ENCODE peak calls at places on chromosome 11, in five cellular contexts. One of them, this sample, is unnamed.

GRCh38 chr11:126968915-126969314 is 31.7 kb downstream of the KIRREL3 start:
- DNase-seq in IMR-90: peak
- DNase-seq in HCT116: no peak
- DNase-seq in HepG2: no peak
- DNase-seq in mammary epithelial cell: no peak
- DNase-seq in this sample: no peak

GRCh38 chr11:30789270-30789669 is 203.1 kb upstream of the MPPED2 start:
- DNase-seq in IMR-90: peak
- DNase-seq in HCT116: no peak
- DNase-seq in HepG2: no peak
- DNase-seq in mammary epithelial cell: no peak
- DNase-seq in this sample: no peak

GRCh38 chr11:2271327-2272240 is 1.2 kb upstream of the ASCL2 start:
- DNase-seq in IMR-90: no peak
- DNase-seq in HCT116: no peak
- DNase-seq in HepG2: no peak
- DNase-seq in mammary epithelial cell: no peak
- DNase-seq in this sample: peak

GRCh38 chr11:71490044-71490730 is 36.9 kb upstream of the KRTAP5-7 start:
- DNase-seq in IMR-90: no peak
- DNase-seq in HCT116: no peak
- DNase-seq in HepG2: no peak
- DNase-seq in mammary epithelial cell: no peak
- DNase-seq in this sample: no peak

GRCh38 chr11:1260620-1261019 is 37.8 kb downstream of the MUC5B start:
- DNase-seq in IMR-90: no peak
- DNase-seq in HCT116: no peak
- DNase-seq in HepG2: no peak
- DNase-seq in mammary epithelial cell: no peak
- DNase-seq in this sample: no peak

GRCh38 chr11:72676874-72677341 is 2.7 kb upstream of the PDE2A start:
- DNase-seq in IMR-90: peak
- DNase-seq in HCT116: no peak
- DNase-seq in HepG2: peak
- DNase-seq in mammary epithelial cell: peak
- DNase-seq in this sample: peak

GRCh38 chr11:36421546-36422155 is 88.4 kb downstream of the TRAF6 start:
- DNase-seq in IMR-90: peak
- DNase-seq in HCT116: no peak
- DNase-seq in HepG2: no peak
- DNase-seq in mammary epithelial cell: no peak
- DNase-seq in this sample: no peak

GRCh38 chr11:66275984-66276612 is 1.9 kb upstream of the CNIH2 start:
- DNase-seq in IMR-90: no peak
- DNase-seq in HCT116: no peak
- DNase-seq in HepG2: no peak
- DNase-seq in mammary epithelial cell: no peak
- DNase-seq in this sample: no peak

GRCh38 chr11:116193321-116194114 is 579.3 kb downstream of the BUD13 start:
- DNase-seq in IMR-90: peak
- DNase-seq in HCT116: no peak
- DNase-seq in HepG2: peak
- DNase-seq in mammary epithelial cell: peak
- DNase-seq in this sample: no peak

GRCh38 chr11:65066805-65067291 is 8.5 kb upstream of the NAALADL1 start:
- DNase-seq in IMR-90: no peak
- DNase-seq in HCT116: no peak
- DNase-seq in HepG2: no peak
- DNase-seq in mammary epithelial cell: no peak
- DNase-seq in this sample: peak
- H3K27ac ChIP-seq in IMR-90: no peak
- H3K27ac ChIP-seq in HCT116: no peak
- H3K27ac ChIP-seq in HepG2: peak
- H3K27ac ChIP-seq in mammary epithelial cell: no peak
- H3K27ac ChIP-seq in this sample: no peak

DNA sequence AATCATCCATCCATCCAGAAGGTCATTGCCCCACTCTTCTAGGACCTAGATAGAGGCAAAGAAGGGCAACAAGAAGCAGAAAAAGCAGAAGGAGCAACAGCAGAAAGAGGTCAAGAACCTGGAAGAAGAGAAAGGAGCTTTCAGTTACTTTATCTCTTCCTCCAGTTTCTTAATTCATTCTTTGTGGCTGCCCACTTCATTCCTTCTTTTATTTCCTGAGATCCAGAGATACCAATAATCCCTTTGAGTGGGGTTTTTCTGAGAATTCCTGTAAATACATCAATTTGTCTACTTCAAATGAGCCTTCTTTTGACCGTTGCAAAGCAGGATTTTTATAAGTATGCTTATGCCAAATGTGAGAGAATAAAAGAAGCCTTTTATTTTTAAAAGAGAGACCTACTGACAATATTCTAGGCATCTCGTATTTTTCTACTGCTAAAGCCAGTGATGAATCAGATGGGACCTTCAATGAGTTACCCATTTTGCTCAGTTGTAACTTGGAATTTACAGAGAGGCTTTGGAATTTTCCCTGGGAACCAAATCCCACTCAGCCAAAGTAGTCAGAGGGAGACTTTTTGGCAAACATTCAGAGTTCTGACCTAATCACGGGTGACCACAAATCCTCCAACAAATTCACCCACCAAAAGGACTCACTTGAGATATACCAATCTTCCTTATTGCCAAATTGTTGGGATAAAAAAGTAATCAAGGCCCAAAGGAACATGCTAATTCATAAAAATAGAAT is 54.9 kb downstream of the ZC3H12C start:
- DNase-seq in IMR-90: peak
- DNase-seq in HCT116: peak
- DNase-seq in HepG2: no peak
- DNase-seq in mammary epithelial cell: peak
- DNase-seq in this sample: peak
- H2AFZ ChIP-seq in IMR-90: no peak
- H2AFZ ChIP-seq in HCT116: no peak
- H2AFZ ChIP-seq in HepG2: no peak
- H2AFZ ChIP-seq in mammary epithelial cell: no peak
- H2AFZ ChIP-seq in this sample: no peak

GRCh38 chr11:59144096-59144495 is 1.4 kb downstream of the FAM111A start:
- DNase-seq in IMR-90: peak
- DNase-seq in HCT116: no peak
- DNase-seq in HepG2: no peak
- DNase-seq in mammary epithelial cell: no peak
- DNase-seq in this sample: peak
- H3K27ac ChIP-seq in IMR-90: peak
- H3K27ac ChIP-seq in HCT116: peak
- H3K27ac ChIP-seq in HepG2: no peak
- H3K27ac ChIP-seq in mammary epithelial cell: peak
- H3K27ac ChIP-seq in this sample: peak

GRCh38 chr11:93122535-93122934 is 75.3 kb downstream of the SLC36A4 start:
- DNase-seq in IMR-90: no peak
- DNase-seq in HCT116: no peak
- DNase-seq in HepG2: no peak
- DNase-seq in mammary epithelial cell: no peak
- DNase-seq in this sample: no peak

GRCh38 chr11:93113824-93114223 is 84.0 kb downstream of the SLC36A4 start:
- DNase-seq in IMR-90: no peak
- DNase-seq in HCT116: no peak
- DNase-seq in HepG2: no peak
- DNase-seq in mammary epithelial cell: no peak
- DNase-seq in this sample: peak

GRCh38 chr11:93116641-93117577 is 80.9 kb downstream of the SLC36A4 start:
- DNase-seq in IMR-90: peak
- DNase-seq in HCT116: no peak
- DNase-seq in HepG2: no peak
- DNase-seq in mammary epithelial cell: peak
- DNase-seq in this sample: no peak

GRCh38 chr11:93123351-93123898 is 74.4 kb downstream of the SLC36A4 start:
- DNase-seq in IMR-90: peak
- DNase-seq in HCT116: no peak
- DNase-seq in HepG2: no peak
- DNase-seq in mammary epithelial cell: no peak
- DNase-seq in this sample: no peak

GRCh38 chr11:93117578-93117964 is 80.2 kb downstream of the SLC36A4 start:
- DNase-seq in IMR-90: no peak
- DNase-seq in HCT116: no peak
- DNase-seq in HepG2: no peak
- DNase-seq in mammary epithelial cell: no peak
- DNase-seq in this sample: no peak
- H2AFZ ChIP-seq in IMR-90: peak
- H2AFZ ChIP-seq in HCT116: no peak
- H2AFZ ChIP-seq in HepG2: no peak
- H2AFZ ChIP-seq in mammary epithelial cell: no peak
- H2AFZ ChIP-seq in this sample: no peak

GRCh38 chr11:8732748-8733241 is 50.2 kb downstream of the RPL27A start:
- DNase-seq in IMR-90: peak
- DNase-seq in HCT116: no peak
- DNase-seq in HepG2: no peak
- DNase-seq in mammary epithelial cell: peak
- DNase-seq in this sample: peak

GRCh38 chr11:8730697-8731020 is 48.1 kb downstream of the RPL27A start:
- DNase-seq in IMR-90: no peak
- DNase-seq in HCT116: no peak
- DNase-seq in HepG2: no peak
- DNase-seq in mammary epithelial cell: no peak
- DNase-seq in this sample: no peak

GRCh38 chr11:8732276-8732675 is 49.7 kb downstream of the RPL27A start:
- DNase-seq in IMR-90: no peak
- DNase-seq in HCT116: no peak
- DNase-seq in HepG2: no peak
- DNase-seq in mammary epithelial cell: no peak
- DNase-seq in this sample: peak

GRCh38 chr11:8729837-8730696 is 47.5 kb downstream of the RPL27A start:
- DNase-seq in IMR-90: no peak
- DNase-seq in HCT116: no peak
- DNase-seq in HepG2: no peak
- DNase-seq in mammary epithelial cell: no peak
- DNase-seq in this sample: peak

DNA sequence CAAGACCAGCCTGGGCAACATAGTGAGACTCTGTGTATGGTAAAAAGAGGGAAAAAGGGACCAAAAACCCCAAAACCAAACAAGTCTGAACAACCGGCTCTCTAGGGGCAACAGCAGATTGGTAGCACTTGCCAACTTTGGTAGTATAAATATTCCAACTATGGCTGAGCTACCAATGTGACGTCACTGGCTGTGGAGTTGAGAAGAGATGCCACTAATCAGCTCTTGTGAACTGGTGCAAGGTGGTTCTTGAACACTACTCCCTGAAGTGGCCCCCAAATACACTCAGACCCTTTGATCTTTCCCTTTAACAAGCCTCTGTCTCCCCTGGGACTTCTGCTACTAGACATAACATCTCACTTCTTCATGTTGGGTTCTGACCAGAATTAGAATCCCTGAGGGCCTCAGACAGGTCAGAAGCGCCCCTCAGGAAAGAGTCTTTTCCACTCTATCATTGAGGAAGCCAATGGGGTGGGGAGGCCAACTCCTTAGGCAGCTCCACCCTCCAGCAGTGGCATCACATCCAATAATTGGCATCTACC is 49.1 kb downstream of the RPL27A start:
- DNase-seq in IMR-90: no peak
- DNase-seq in HCT116: no peak
- DNase-seq in HepG2: no peak
- DNase-seq in mammary epithelial cell: no peak
- DNase-seq in this sample: no peak
- H3K27ac ChIP-seq in IMR-90: peak
- H3K27ac ChIP-seq in HCT116: no peak
- H3K27ac ChIP-seq in HepG2: no peak
- H3K27ac ChIP-seq in mammary epithelial cell: no peak
- H3K27ac ChIP-seq in this sample: no peak